ENCODE peak calls at places on chromosomes 3 and 15, in seven cellular contexts. G, D, V, P, U, O and A are unnamed samples.

GRCh38 chr3:56290376-56290775 is 177.9 kb downstream of the ERC2 start:
- DNase-seq in G (no peak), D (no peak), V (no peak), P (no peak), U (no peak), O (no peak), A (no peak)

GRCh38 chr3:149527531-149528343 is 53.2 kb downstream of the TM4SF4 start:
- DNase-seq in G (no peak), D (peak), V (no peak), P (no peak), U (no peak), O (no peak), A (no peak)

GRCh38 chr3:16290007-16290826 is 25.2 kb downstream of the OXNAD1 start:
- DNase-seq in G (no peak), D (peak), V (no peak), P (peak), U (peak), O (no peak), A (no peak)

GRCh38 chr15:75648156-75649000 is 666 bp downstream of the SNX33 start:
- DNase-seq in G (no peak), D (peak), V (no peak), P (no peak), U (no peak), O (peak), A (no peak)

GRCh38 chr3:86895202-86895601 is 95.7 kb downstream of the VGLL3 start:
- DNase-seq in G (no peak), D (no peak), V (no peak), P (no peak), U (no peak), O (no peak), A (no peak)

GRCh38 chr3:138032567-138032966 is 22.6 kb downstream of the CLDN18 start:
- DNase-seq in G (no peak), D (no peak), V (no peak), P (no peak), U (no peak), O (no peak), A (no peak)

GRCh38 chr15:50114381-50114780 is 4.7 kb downstream of the ATP8B4 start:
- DNase-seq in G (no peak), D (no peak), V (no peak), P (no peak), U (no peak), O (peak), A (no peak)

GRCh38 chr3:129087138-129087702 is 26.6 kb downstream of the GP9 start:
- DNase-seq in G (no peak), D (no peak), V (no peak), P (no peak), U (no peak), O (no peak), A (no peak)

GRCh38 chr3:160259589-160259988 is 34.4 kb downstream of the C3orf80 start:
- DNase-seq in G (no peak), D (no peak), V (no peak), P (no peak), U (peak), O (no peak), A (no peak)

GRCh38 chr15:79373728-79374127 is 58.4 kb upstream of the MINAR1 start:
- DNase-seq in G (no peak), D (no peak), V (no peak), P (no peak), U (no peak), O (no peak), A (no peak)

GRCh38 chr3:122668930-122669730 is 11.5 kb upstream of the PARP14 start:
- DNase-seq in G (peak), D (no peak), V (no peak), P (peak), U (peak), O (no peak), A (no peak)

GRCh38 chr15:25689592-25689991 is 173.5 kb downstream of the ATP10A start:
- DNase-seq in G (no peak), D (no peak), V (no peak), P (no peak), U (no peak), O (no peak), A (no peak)

GRCh38 chr15:60000113-60000823 is 3.8 kb upstream of the FOXB1 start:
- DNase-seq in G (no peak), D (no peak), V (no peak), P (no peak), U (no peak), O (no peak), A (no peak)

GRCh38 chr3:141006344-141006743 is 44.8 kb upstream of the SPSB4 start:
- DNase-seq in G (no peak), D (no peak), V (no peak), P (no peak), U (no peak), O (no peak), A (no peak)

GRCh38 chr3:43239755-43240154 is 46.6 kb upstream of the SNRK start:
- DNase-seq in G (no peak), D (no peak), V (no peak), P (no peak), U (no peak), O (no peak), A (no peak)

GRCh38 chr3:39981547-39982184 is 172.3 kb downstream of the MYRIP start:
- DNase-seq in G (no peak), D (no peak), V (no peak), P (no peak), U (no peak), O (no peak), A (no peak)

GRCh38 chr15:58369261-58369699 is 62.5 kb upstream of the LIPC start:
- DNase-seq in G (no peak), D (no peak), V (no peak), P (no peak), U (peak), O (no peak), A (peak)

GRCh38 chr3:140629351-140630137 is 48.3 kb upstream of the TRIM42 start:
- DNase-seq in G (no peak), D (no peak), V (no peak), P (peak), U (peak), O (no peak), A (no peak)

GRCh38 chr15:72475674-72476073 is 1.5 kb downstream of the ARIH1 start:
- DNase-seq in G (no peak), D (no peak), V (no peak), P (no peak), U (no peak), O (no peak), A (no peak)

GRCh38 chr3:56787784-56788256 is 13.9 kb downstream of the ARHGEF3 start:
- DNase-seq in G (no peak), D (no peak), V (no peak), P (no peak), U (no peak), O (peak), A (peak)

GRCh38 chr3:106263556-106263955 is 394.7 kb upstream of the CBLB start:
- DNase-seq in G (no peak), D (no peak), V (no peak), P (no peak), U (no peak), O (no peak), A (no peak)

GRCh38 chr3:111012388-111013248 is 59.0 kb upstream of the NECTIN3 start:
- DNase-seq in G (peak), D (peak), V (no peak), P (no peak), U (no peak), O (no peak), A (no peak)

GRCh38 chr3:190356246-190356645 is 31.7 kb upstream of the CLDN16 start:
- DNase-seq in G (no peak), D (no peak), V (no peak), P (no peak), U (no peak), O (no peak), A (no peak)

GRCh38 chr3:121324320-121324719 is 221.5 kb downstream of the POLQ start:
- DNase-seq in G (no peak), D (no peak), V (no peak), P (no peak), U (no peak), O (no peak), A (no peak)

GRCh38 chr15:65303687-65304392 is 637 bp upstream of the RNU5B-1 start:
- DNase-seq in G (peak), D (no peak), V (no peak), P (peak), U (no peak), O (peak), A (peak)